ENCODE peak calls at places on chromosome 1, in four cellular contexts. F, W, R and U are unnamed samples.

GRCh38 chr1:171865106-171865505 is 23.8 kb downstream of the DNM3 start:
- DNase-seq in W (no peak), R (no peak), F (no peak), U (no peak)

GRCh38 chr1:2210786-2211185 is 16.2 kb upstream of the FAAP20 start:
- DNase-seq in R (no peak), W (no peak), F (no peak), U (no peak)

GRCh38 chr1:54475357-54476230 is 69.4 kb upstream of the SSBP3 start:
- DNase-seq in R (no peak), W (no peak), F (peak), U (no peak)

GRCh38 chr1:114206392-114206791 is 52.7 kb upstream of the SYT6 start:
- DNase-seq in F (no peak), R (peak), W (no peak), U (no peak)

GRCh38 chr1:2152914-2153313 is 41.7 kb downstream of the FAAP20 start:
- DNase-seq in R (no peak), W (no peak), F (no peak), U (no peak)

GRCh38 chr1:19430121-19431068 is 54.9 kb downstream of the CAPZB start:
- DNase-seq in W (peak), F (no peak), R (no peak), U (peak)

GRCh38 chr1:159942700-159943640 is 2.4 kb downstream of the IGSF9 start:
- DNase-seq in W (no peak), R (no peak), F (no peak), U (no peak)

GRCh38 chr1:93324486-93325464 is 20.9 kb upstream of the DR1 start:
- DNase-seq in F (no peak), W (no peak), R (no peak), U (peak)

GRCh38 chr1:29239142-29239541 is 2.8 kb downstream of the PTPRU start:
- DNase-seq in F (no peak), R (no peak), W (peak), U (no peak)

GRCh38 chr1:29786791-29787732 is 550.7 kb downstream of the PTPRU start:
- DNase-seq in F (no peak), W (no peak), R (no peak), U (no peak)

GRCh38 chr1:30404341-30404740 is 319.0 kb downstream of the MATN1 start:
- DNase-seq in F (no peak), R (no peak), W (no peak), U (no peak)

GRCh38 chr1:24318988-24319863 is at the start of gene GRHL3:
- DNase-seq in R (no peak), F (peak), W (no peak), U (peak)

GRCh38 chr1:244302889-244303609 is 148.7 kb downstream of the ADSS2 start:
- DNase-seq in W (no peak), R (peak), F (no peak), U (peak)

GRCh38 chr1:160193091-160193819 is 2.9 kb downstream of the CASQ1 start:
- DNase-seq in R (peak), W (peak), F (peak), U (peak)

GRCh38 chr1:96568639-96569038 is 152.9 kb upstream of the PTBP2 start:
- DNase-seq in F (no peak), W (no peak), R (no peak), U (no peak)

GRCh38 chr1:68372487-68372886 is 77.3 kb downstream of the RPE65 start:
- DNase-seq in F (no peak), W (no peak), R (peak), U (no peak)

GRCh38 chr1:2213576-2214505 is 14.3 kb upstream of the SKI start:
- DNase-seq in R (no peak), F (no peak), W (no peak), U (no peak)

GRCh38 chr1:31012210-31012924 is 53.1 kb downstream of the PUM1 start:
- DNase-seq in W (no peak), F (no peak), R (no peak), U (no peak)

GRCh38 chr1:182860658-182861057 is 21.5 kb downstream of the DHX9 start:
- DNase-seq in F (no peak), W (no peak), R (no peak), U (no peak)

GRCh38 chr1:182863940-182864339 is 24.8 kb downstream of the DHX9 start:
- DNase-seq in R (no peak), F (no peak), W (no peak), U (no peak)

GRCh38 chr1:182857212-182857611 is 18.1 kb downstream of the DHX9 start:
- DNase-seq in W (no peak), R (no peak), F (no peak), U (no peak)

DNA sequence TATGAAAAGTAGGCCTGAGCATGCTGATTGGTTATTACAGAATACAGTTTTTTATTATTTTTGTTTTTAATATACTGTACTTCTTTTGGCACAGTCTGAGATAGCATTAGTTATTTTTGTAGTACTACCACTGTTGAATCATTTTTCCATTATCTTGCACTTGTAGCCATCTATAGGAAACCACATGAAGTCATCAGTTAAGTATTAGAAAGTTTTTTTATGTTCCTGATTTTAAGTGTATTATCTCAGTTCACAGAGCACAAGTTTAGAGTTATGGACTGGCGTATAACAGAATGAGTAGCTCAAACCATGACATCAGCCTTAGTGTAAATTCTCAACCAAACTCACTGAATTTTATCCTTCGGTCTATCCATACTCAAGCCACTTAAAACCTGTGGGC is 22.8 kb downstream of the DHX9 start:
- DNase-seq in W (no peak), R (no peak), F (no peak), U (no peak)
- TF ChIP-seq HMGXB4 in W (no peak), R (no peak), F (no peak), U (no peak)

DNA sequence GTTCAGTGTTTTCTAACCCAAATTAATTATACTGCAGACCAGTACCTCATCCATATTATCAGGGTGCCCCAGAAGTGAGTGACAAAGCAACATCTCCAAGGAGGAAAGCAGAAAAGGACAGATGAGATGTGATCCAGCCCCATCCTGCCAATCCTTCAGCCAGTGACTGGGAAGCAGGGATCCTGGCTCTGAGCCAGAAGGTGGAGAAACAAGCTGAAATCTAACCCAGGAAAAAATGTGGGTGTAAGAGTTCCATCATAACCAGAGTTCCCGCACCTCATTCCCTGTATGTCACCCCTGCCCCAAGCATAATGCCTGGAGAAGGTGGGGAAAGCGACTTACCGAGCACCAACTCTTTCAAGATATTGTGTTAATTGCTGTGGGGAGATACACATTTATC is 15.1 kb downstream of the PLEKHA6 start:
- DNase-seq in W (no peak), F (no peak), R (no peak), U (no peak)
- TF ChIP-seq HMGXB4 in W (no peak), F (no peak), R (no peak), U (no peak)

GRCh38 chr1:164949758-164950452 is 390.9 kb downstream of the PBX1 start:
- DNase-seq in R (no peak), W (no peak), F (no peak), U (no peak)
- TF ChIP-seq HMGXB4 in R (no peak), W (no peak), F (no peak), U (no peak)

GRCh38 chr1:214010717-214011116 is 22.9 kb downstream of the PROX1 start:
- DNase-seq in R (no peak), W (no peak), F (no peak), U (no peak)
- TF ChIP-seq HMGXB4 in R (no peak), W (no peak), F (no peak), U (no peak)

DNA sequence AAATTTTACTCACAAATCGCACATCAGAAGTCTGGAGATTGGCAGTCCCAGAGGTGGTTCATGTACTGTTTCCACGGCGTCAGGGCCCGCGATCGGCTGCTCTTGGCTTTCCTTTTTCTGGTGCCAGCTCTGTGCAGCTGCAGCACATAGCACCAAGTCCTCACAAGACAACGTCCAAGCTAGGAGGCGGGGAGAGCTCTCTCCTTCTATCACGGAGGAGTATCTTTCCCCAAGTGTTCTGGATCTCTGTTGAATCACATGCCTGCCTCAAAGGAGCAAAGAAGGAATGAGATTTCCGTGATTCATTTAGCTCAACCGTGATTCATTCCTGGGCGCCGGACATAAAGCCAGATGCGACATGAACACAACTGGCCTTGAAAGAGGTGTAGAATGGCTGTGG is 25.5 kb downstream of the MT1HL1 start:
- DNase-seq in R (no peak), F (no peak), W (no peak), U (no peak)
- TF ChIP-seq HMGXB4 in R (no peak), F (no peak), W (no peak), U (no peak)

GRCh38 chr1:11059990-11060948 is at the start of gene SRM:
- DNase-seq in W (peak), F (peak), R (peak), U (peak)

GRCh38 chr1:11057477-11057876 is 2.3 kb downstream of the SRM start:
- DNase-seq in F (no peak), W (no peak), R (no peak), U (no peak)

GRCh38 chr1:11058026-11058425 is 1.8 kb downstream of the SRM start:
- DNase-seq in W (no peak), R (no peak), F (no peak), U (no peak)

GRCh38 chr1:11058595-11059165 is 1.1 kb downstream of the SRM start:
- DNase-seq in W (no peak), R (peak), F (no peak), U (no peak)

DNA sequence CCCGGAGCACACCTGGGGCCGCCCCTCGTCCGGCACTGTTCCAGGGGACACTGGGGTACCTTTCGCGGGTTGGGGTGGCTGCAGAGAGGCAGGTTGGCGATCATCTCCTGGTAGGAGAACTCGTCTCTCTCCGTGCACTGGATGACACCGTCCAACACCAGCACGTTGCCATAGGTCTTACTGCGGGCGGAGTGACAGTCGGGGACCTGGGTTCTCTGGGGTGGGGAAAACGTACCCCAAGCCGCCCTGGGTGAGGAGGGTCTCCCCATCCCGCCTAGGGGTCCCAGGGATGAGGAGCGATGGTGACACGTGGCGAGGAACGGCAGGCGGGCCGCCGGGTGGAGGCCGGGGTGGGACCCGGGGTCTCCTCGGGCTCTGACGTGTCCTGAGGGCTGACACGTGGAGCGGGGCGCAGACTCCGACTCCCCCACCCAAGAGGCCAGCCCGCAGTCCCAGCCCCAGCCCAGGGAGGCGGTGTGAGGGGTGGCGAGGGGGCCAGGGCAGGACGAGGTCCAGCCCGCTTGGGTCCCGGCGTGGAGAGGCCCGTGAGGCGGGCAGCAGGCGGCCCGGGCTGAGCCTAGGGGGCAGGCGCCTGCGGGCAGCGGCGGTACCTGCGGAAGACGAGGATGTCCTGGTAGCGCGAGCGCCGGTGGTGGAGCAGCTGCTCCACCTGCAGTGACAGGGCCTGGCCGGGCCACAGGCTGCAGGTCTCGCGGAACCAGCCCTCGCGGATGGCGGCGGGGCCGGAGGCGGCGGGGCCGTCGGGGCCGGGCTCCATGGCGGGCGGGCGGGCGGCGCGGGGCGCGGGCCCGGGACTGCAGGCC is 440 bp downstream of the SRM start:
- DNase-seq in F (no peak), R (peak), W (no peak), U (no peak)
- TF ChIP-seq HMGXB4 in F (peak), R (no peak), W (no peak), U (no peak)

GRCh38 chr1:162905174-162905573 is 44.2 kb upstream of the CCDC190 start:
- DNase-seq in R (no peak), W (no peak), F (no peak), U (no peak)

GRCh38 chr1:162904023-162904422 is 43.0 kb upstream of the CCDC190 start:
- DNase-seq in R (no peak), W (no peak), F (no peak), U (no peak)

GRCh38 chr1:162906485-162906884 is 45.5 kb upstream of the CCDC190 start:
- DNase-seq in R (no peak), F (no peak), W (no peak), U (no peak)

GRCh38 chr1:162904579-162904978 is 43.6 kb upstream of the CCDC190 start:
- DNase-seq in F (no peak), W (no peak), R (no peak), U (no peak)

GRCh38 chr1:162905759-162906158 is 44.8 kb upstream of the CCDC190 start:
- DNase-seq in R (no peak), F (no peak), W (peak), U (peak)
- TF ChIP-seq HMGXB4 in R (no peak), F (no peak), W (no peak), U (no peak)

DNA sequence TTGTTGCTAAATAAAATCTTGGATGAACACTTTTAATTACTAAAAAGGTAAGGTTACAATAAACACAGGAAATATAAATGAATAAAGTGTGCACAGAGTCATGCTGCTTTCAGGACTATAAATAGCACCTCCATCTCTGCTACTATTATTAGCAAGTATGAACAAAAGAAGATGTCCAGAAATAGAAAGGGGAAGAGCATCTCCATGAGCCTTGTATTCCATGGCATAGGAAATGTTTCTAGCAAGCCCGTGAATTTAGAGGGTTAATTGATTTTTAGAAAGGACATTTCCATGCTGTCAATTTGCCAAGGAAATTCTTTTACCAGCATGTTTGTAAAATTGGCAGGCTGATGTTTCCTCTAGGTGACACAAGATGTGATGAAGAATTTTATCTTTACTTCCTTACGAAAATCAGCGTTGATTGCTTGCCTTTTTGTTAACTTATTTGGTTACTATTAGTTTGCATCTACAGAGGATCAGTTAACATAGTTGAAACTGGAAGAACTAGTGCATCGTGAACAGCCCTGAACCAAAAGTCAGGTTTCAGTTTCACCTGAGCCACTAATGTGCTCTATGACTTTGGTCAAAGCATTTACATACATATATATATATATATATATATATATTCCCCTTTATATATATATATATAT is 45.3 kb downstream of the NR5A2 start:
- DNase-seq in W (no peak), F (no peak), R (no peak), U (no peak)
- TF ChIP-seq HMGXB4 in W (no peak), F (no peak), R (no peak), U (no peak)